ENCODE peak calls at places on chromosome 17, in six cellular contexts. K is CD8-positive, alpha-beta T cell; J is fibroblast of mammary gland; N is cardiac fibroblast; W is RWPE1; G is mammary epithelial cell. E is an unnamed sample.

GRCh38 chr17:7004398-7005253 is 7.8 kb upstream of the RNASEK start:
- DNase-seq in G (peak; percentile 69), N (peak; percentile 77), J (peak; percentile 62), K (no peak), W (no peak), E (no peak)

GRCh38 chr17:352421-353212 is at the start of gene RPH3AL:
- DNase-seq in K (no peak), J (no peak), W (no peak), G (no peak), N (peak; percentile 24), E (no peak)

GRCh38 chr17:56754523-56755208 is 79.1 kb downstream of the C17orf67 start:
- DNase-seq in K (no peak), G (no peak), J (peak; percentile 28), W (peak; percentile 9), N (peak; percentile 49), E (no peak)

GRCh38 chr17:67718325-67718941 is 697 bp downstream of the NOL11 start:
- DNase-seq in W (peak; percentile 43), K (peak; percentile 28), J (peak; percentile 38), G (peak; percentile 56), N (peak; percentile 28), E (no peak)

GRCh38 chr17:1736348-1737281 is 6.1 kb upstream of the SERPINF2 start:
- DNase-seq in K (no peak), N (peak; percentile 91), J (peak; percentile 85), W (peak; percentile 40), G (peak; percentile 71), E (peak; percentile 60)

GRCh38 chr17:30316736-30317135 is 17.1 kb downstream of the TMIGD1 start:
- DNase-seq in G (no peak), W (no peak), K (no peak), J (no peak), N (no peak), E (no peak)

GRCh38 chr17:4073983-4074830 is 68.6 kb downstream of the ZZEF1 start:
- DNase-seq in W (no peak), J (peak; percentile 10), N (no peak), G (no peak), K (no peak), E (no peak)

GRCh38 chr17:18921912-18922451 is 30.0 kb upstream of the SLC5A10 start:
- DNase-seq in N (peak; percentile 61), W (peak; percentile 24), G (no peak), K (no peak), J (peak; percentile 27), E (no peak)

GRCh38 chr17:66466933-66467367 is 164.5 kb downstream of the PRKCA start:
- DNase-seq in K (no peak), N (peak; percentile 100), W (peak; percentile 92), G (peak; percentile 98), J (peak; percentile 99), E (no peak)

GRCh38 chr17:38883592-38884526 is 14.0 kb downstream of the LASP1 start:
- DNase-seq in G (peak; percentile 72), N (peak; percentile 54), J (peak; percentile 36), W (no peak), K (no peak), E (no peak)

GRCh38 chr17:42180922-42181850 is at the start of gene KCNH4:
- DNase-seq in G (peak; percentile 53), K (peak; percentile 76), J (peak; percentile 72), W (peak; percentile 53), N (peak; percentile 79), E (peak; percentile 68)

GRCh38 chr17:65398036-65398787 is 163.2 kb downstream of the AXIN2 start:
- DNase-seq in J (peak; percentile 14), G (no peak), W (no peak), K (no peak), N (no peak), E (no peak)

GRCh38 chr17:19724501-19725420 is 8.4 kb upstream of the SLC47A2 start:
- DNase-seq in W (peak; percentile 82), G (peak; percentile 75), J (peak; percentile 8), K (peak; percentile 50), N (no peak), E (no peak)

GRCh38 chr17:38512473-38513058 is 84.3 kb downstream of the ARHGAP23 start:
- DNase-seq in K (no peak), J (no peak), N (no peak), G (no peak), W (no peak), E (no peak)

GRCh38 chr17:12536472-12536871 is 129.2 kb upstream of the MYOCD start:
- DNase-seq in W (no peak), G (no peak), J (peak; percentile 53), N (peak; percentile 68), K (no peak), E (no peak)

GRCh38 chr17:72219136-72219823 is 98.5 kb downstream of the SOX9 start:
- DNase-seq in K (no peak), N (no peak), G (no peak), J (no peak), W (no peak), E (no peak)

GRCh38 chr17:58468944-58469343 is 19.3 kb downstream of the HSF5 start:
- DNase-seq in J (no peak), G (no peak), K (no peak), N (no peak), W (no peak), E (no peak)

GRCh38 chr17:57572062-57572461 is 173.0 kb downstream of the CCDC182 start:
- DNase-seq in J (no peak), N (no peak), K (no peak), G (no peak), W (no peak), E (no peak)

GRCh38 chr17:59287887-59288286 is 43.6 kb upstream of the YPEL2 start:
- DNase-seq in G (no peak), N (peak; percentile 13), K (no peak), W (no peak), J (no peak), E (no peak)

GRCh38 chr17:8463089-8463488 is 27.4 kb downstream of the NDEL1 start:
- DNase-seq in W (no peak), N (no peak), K (no peak), J (peak; percentile 86), G (peak; percentile 12), E (no peak)

GRCh38 chr17:41731836-41732235 is 2.6 kb downstream of the HAP1 start:
- DNase-seq in J (no peak), G (no peak), W (no peak), K (no peak), N (no peak), E (no peak)

GRCh38 chr17:70271672-70272071 is 102.3 kb downstream of the KCNJ2 start:
- DNase-seq in G (peak; percentile 35), W (peak; percentile 5), J (no peak), N (no peak), K (no peak), E (no peak)

GRCh38 chr17:68346448-68346847 is 55.2 kb downstream of the ARSG start:
- DNase-seq in N (no peak), W (no peak), J (no peak), K (peak; percentile 67), G (no peak), E (no peak)

GRCh38 chr17:64572682-64573154 is 65.9 kb downstream of the CEP95 start:
- DNase-seq in K (no peak), J (peak; percentile 45), G (no peak), N (peak; percentile 81), W (no peak), E (no peak)

GRCh38 chr17:34980681-34981537 is 597 bp downstream of the LIG3 start:
- DNase-seq in G (peak; percentile 78), J (peak; percentile 83), K (peak; percentile 78), W (peak; percentile 82), N (peak; percentile 86), E (no peak)

GRCh38 chr17:50514936-50515702 is 6.9 kb downstream of the MYCBPAP start:
- DNase-seq in J (peak; percentile 62), G (peak; percentile 60), W (no peak), N (peak; percentile 69), K (no peak), E (no peak)

GRCh38 chr17:80316927-80317705 is 56.5 kb downstream of the RNF213 start:
- DNase-seq in J (peak; percentile 21), N (no peak), G (no peak), K (no peak), W (no peak), E (no peak)
- TF ChIP-seq CTCF in J (no peak), N (no peak), G (no peak), K (no peak), W (no peak), E (no peak)

DNA sequence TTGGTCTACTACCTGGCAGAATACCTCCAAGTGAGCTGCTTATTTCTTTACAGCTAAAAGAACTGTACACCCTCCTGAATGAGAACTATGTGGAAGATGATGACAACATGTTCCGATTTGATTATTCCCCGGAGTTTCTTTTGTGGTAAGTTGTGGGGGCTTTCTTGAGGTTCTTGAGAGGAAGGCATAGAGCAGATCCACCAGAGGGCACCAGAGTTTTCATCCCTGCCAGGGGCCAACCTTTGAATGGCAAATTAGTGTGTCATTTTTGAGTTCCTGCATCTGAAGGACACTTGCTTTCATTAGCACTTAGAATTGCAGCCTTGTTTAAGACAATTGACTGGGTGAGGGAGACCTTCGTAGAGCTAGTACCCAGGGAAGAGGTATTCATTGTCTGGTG is 35.0 kb downstream of the NMT1 start:
- DNase-seq in G (peak; percentile 20), J (peak; percentile 51), N (peak; percentile 50), K (no peak), W (no peak), E (no peak)
- TF ChIP-seq CTCF in G (peak; percentile 67), J (peak; percentile 67), N (peak; percentile 58), K (no peak), W (peak; percentile 54), E (peak; percentile 20)

GRCh38 chr17:40417258-40417608 is 463 bp downstream of the TOP2A start:
- DNase-seq in G (no peak), N (no peak), K (no peak), W (no peak), J (no peak), E (no peak)
- TF ChIP-seq CTCF in G (no peak), N (no peak), K (no peak), W (no peak), J (no peak), E (no peak)

GRCh38 chr17:27430383-27430840 is 25.8 kb upstream of the KSR1 start:
- DNase-seq in N (no peak), G (no peak), W (no peak), J (no peak), K (no peak), E (no peak)

GRCh38 chr17:27429666-27430382 is 26.4 kb upstream of the KSR1 start:
- DNase-seq in J (no peak), W (no peak), K (no peak), N (no peak), G (no peak), E (no peak)

GRCh38 chr17:27428781-27429505 is 27.3 kb upstream of the KSR1 start:
- DNase-seq in N (no peak), W (no peak), J (no peak), G (no peak), K (no peak), E (no peak)

GRCh38 chr17:27433521-27433920 is 22.7 kb upstream of the KSR1 start:
- DNase-seq in G (no peak), W (no peak), K (no peak), J (no peak), N (no peak), E (no peak)

DNA sequence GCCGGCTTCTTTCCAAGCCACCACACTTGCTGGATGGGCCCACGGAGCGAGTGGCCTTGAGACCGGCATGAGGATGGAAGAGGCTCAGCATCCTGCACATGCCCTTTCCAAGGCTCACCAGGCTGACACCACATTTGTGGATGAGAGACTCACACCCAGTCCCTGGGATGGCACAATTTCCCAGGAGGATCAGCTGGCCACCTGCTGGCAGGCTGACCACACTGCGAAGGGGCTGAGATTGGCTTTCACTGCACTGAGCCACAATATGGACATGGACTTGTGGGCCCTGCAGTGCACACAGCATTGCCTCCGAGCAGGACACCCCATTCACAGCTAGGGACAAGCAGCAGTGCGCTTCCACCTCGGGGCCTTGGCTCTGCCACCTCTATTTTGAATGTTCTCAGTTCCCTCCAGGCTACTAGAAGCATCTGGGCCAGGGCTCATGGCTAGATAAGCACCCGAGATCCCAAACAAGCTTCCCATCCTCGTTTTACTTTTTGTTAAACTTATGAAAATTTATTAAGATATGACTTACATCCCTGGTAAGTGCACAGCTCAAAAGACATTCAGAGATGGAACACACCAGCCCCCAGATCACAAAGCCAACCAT is 25.3 kb upstream of the KSR1 start:
- DNase-seq in W (peak; percentile 48), G (peak; percentile 44), N (peak; percentile 48), K (no peak), J (peak; percentile 35), E (no peak)
- TF ChIP-seq CTCF in W (peak; percentile 66), G (peak; percentile 91), N (peak; percentile 81), K (no peak), J (peak; percentile 55), E (no peak)

E was measured in omental fat pad.